ENCODE peak calls at places on chromosome 16, in seven cellular contexts. K, Q, A, H, I, Z and J are unnamed samples. For H3K9me3, the result is how much of the 10 kb centered on the place peaks cover.

GRCh38 chr16:71258371-71258770 is 27.8 kb upstream of the HYDIN start:
- DNase-seq in H (no peak), Z (no peak), A (no peak), I (no peak), Q (no peak), K (no peak), J (no peak)

GRCh38 chr16:60682219-60682618 is 1354.0 kb downstream of the CDH8 start:
- DNase-seq in Z (no peak), Q (no peak), H (no peak), K (no peak), A (no peak), I (no peak), J (no peak)

GRCh38 chr16:75252946-75253911 is 1.8 kb upstream of the BCAR1 start:
- DNase-seq in I (peak), K (no peak), Q (peak), H (no peak), A (peak), Z (peak), J (no peak)

GRCh38 chr16:71565812-71566700 is 10.8 kb downstream of the TAT start:
- DNase-seq in Q (no peak), A (no peak), H (no peak), Z (no peak), K (no peak), I (no peak), J (no peak)

GRCh38 chr16:77564791-77565390 is 130.1 kb upstream of the ADAMTS18 start:
- DNase-seq in Q (no peak), A (no peak), Z (peak), H (no peak), I (no peak), K (no peak), J (no peak)

GRCh38 chr16:84086357-84086756 is 30.4 kb downstream of the MBTPS1 start:
- DNase-seq in H (no peak), Q (no peak), I (no peak), A (no peak), K (peak), Z (no peak), J (no peak)

GRCh38 chr16:83400234-83400633 is 407.5 kb upstream of the HSBP1 start:
- DNase-seq in H (no peak), I (no peak), Q (no peak), Z (no peak), K (no peak), A (no peak), J (no peak)

GRCh38 chr16:14384745-14385144 is 245.3 kb downstream of the PARN start:
- DNase-seq in A (no peak), Q (no peak), H (no peak), K (no peak), I (no peak), Z (no peak), J (no peak)

GRCh38 chr16:72829846-72830620 is 217.9 kb downstream of the ZFHX3 start:
- DNase-seq in I (no peak), A (no peak), K (no peak), Q (no peak), H (no peak), Z (peak), J (no peak)

GRCh38 chr16:27291722-27292240 is 22.0 kb upstream of the IL4R start:
- DNase-seq in K (no peak), I (no peak), Q (no peak), H (no peak), A (no peak), Z (no peak), J (no peak)

GRCh38 chr16:14302031-14302398 is 230.9 kb downstream of the MRTFB start:
- DNase-seq in I (peak), Q (no peak), A (peak), Z (no peak), K (peak), H (peak), J (no peak)

GRCh38 chr16:84514295-84514873 is 9.9 kb upstream of the MEAK7 start:
- DNase-seq in I (no peak), Z (no peak), A (peak), H (no peak), K (no peak), Q (no peak), J (no peak)

GRCh38 chr16:50667497-50668367 is 13.4 kb downstream of the SNX20 start:
- DNase-seq in I (no peak), A (no peak), Z (no peak), K (no peak), Q (no peak), H (peak), J (no peak)

GRCh38 chr16:64809876-64810629 is 311.8 kb downstream of the CDH11 start:
- DNase-seq in K (no peak), Z (no peak), I (no peak), Q (no peak), H (no peak), A (no peak), J (no peak)

GRCh38 chr16:53625221-53625620 is 78.4 kb downstream of the RPGRIP1L start:
- DNase-seq in Z (no peak), K (no peak), I (no peak), A (no peak), H (no peak), Q (no peak), J (no peak)

GRCh38 chr16:75486014-75486404 is 9.2 kb downstream of the CHST6 start:
- DNase-seq in H (peak), A (no peak), I (no peak), Q (no peak), K (no peak), Z (no peak), J (no peak)

GRCh38 chr16:22027633-22028032 is 19.7 kb downstream of the MOSMO start:
- DNase-seq in I (no peak), A (no peak), Q (no peak), Z (no peak), H (no peak), K (no peak), J (no peak)

GRCh38 chr16:50265260-50265659 is 1.1 kb upstream of the ADCY7 start:
- DNase-seq in Z (no peak), I (peak), H (peak), Q (no peak), K (no peak), A (no peak), J (no peak)

GRCh38 chr16:24980077-24980793 is 34.9 kb downstream of the ARHGAP17 start:
- DNase-seq in A (no peak), Q (no peak), I (no peak), H (no peak), Z (peak), K (peak), J (no peak)

GRCh38 chr16:87414251-87414680 is 22.1 kb downstream of the MAP1LC3B start:
- DNase-seq in K (no peak), H (no peak), Q (no peak), Z (no peak), A (peak), I (peak), J (no peak)

GRCh38 chr16:6081320-6081976 is 983.9 kb upstream of the EEF2KMT start:
- DNase-seq in A (no peak), Z (peak), Q (peak), H (no peak), K (peak), I (no peak), J (no peak)

GRCh38 chr16:82037251-82037650 is 2.2 kb downstream of the HSD17B2 start:
- DNase-seq in H (no peak), I (no peak), K (no peak), Z (peak), Q (peak), A (no peak), J (no peak)

GRCh38 chr16:15494231-15494630 is 59.8 kb downstream of the BMERB1 start:
- DNase-seq in Q (no peak), H (no peak), I (no peak), K (no peak), A (no peak), Z (peak), J (no peak)

GRCh38 chr16:24478401-24478800 is 61.0 kb upstream of the RBBP6 start:
- DNase-seq in H (no peak), A (no peak), Z (no peak), K (no peak), Q (peak), I (no peak), J (no peak)

GRCh38 chr16:78749745-78750268 is 650.4 kb downstream of the WWOX start:
- DNase-seq in A (no peak), K (no peak), Q (no peak), H (no peak), Z (no peak), I (no peak), J (no peak)

GRCh38 chr16:75486666-75487313 is 8.5 kb downstream of the CHST6 start:
- DNase-seq in I (no peak), K (no peak), A (no peak), Z (no peak), Q (no peak), H (no peak), J (no peak)

GRCh38 chr16:27819881-27820610 is 243.5 kb downstream of the GSG1L start:
- DNase-seq in Q (no peak), H (peak), K (no peak), Z (no peak), I (no peak), A (no peak), J (no peak)

GRCh38 chr16:79599837-79600635 is 501 bp downstream of the MAF start:
- DNase-seq in A (peak), Q (peak), H (peak), K (peak), Z (peak), I (peak), J (no peak)

GRCh38 chr16:2866422-2866821 is 8.5 kb upstream of the PRSS22 start:
- DNase-seq in H (no peak), Q (no peak), A (no peak), Z (no peak), K (no peak), I (peak), J (no peak)

GRCh38 chr16:24635900-24636610 is 93.4 kb upstream of the TNRC6A start:
- DNase-seq in Z (peak), Q (peak), I (peak), K (peak), A (peak), H (peak), J (peak)

GRCh38 chr16:84614075-84614474 is 3.8 kb downstream of the COTL1 start:
- DNase-seq in K (no peak), Z (no peak), Q (no peak), A (peak), H (no peak), I (no peak), J (no peak)

GRCh38 chr16:58644765-58645487 is 15.3 kb upstream of the CNOT1 start:
- DNase-seq in A (no peak), I (peak), K (no peak), Z (no peak), H (no peak), Q (no peak), J (no peak)

GRCh38 chr16:81873843-81874752 is 95.0 kb downstream of the PLCG2 start:
- DNase-seq in Q (peak), Z (peak), I (no peak), K (peak), H (peak), A (no peak), J (no peak)

DNA sequence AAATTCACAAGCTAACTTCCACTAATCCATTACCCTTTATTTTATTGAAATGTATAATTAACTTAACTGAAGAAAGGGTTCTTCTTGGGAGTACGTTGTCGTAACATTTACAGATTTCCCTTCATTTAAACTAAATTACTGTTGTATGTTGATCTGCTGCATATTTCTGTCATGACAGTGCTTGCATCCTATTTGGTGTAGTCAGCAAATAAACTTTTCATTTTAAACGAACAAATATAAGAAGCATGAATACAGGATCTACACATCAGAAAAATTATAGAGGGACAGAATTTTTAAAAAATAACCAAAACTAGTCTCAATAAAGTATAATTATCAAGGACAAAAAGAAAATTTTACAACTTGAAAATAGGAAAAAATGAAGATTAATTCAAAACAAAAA is 66.5 kb upstream of the ZNF267 start:
- DNase-seq in I (no peak), Z (no peak), H (no peak), Q (no peak), A (no peak), K (no peak), J (no peak)
- H3K9me3 ChIP-seq in I (under half), Z (under half), H (under half), Q (under half), A (under half), K (under half), J (under half)

GRCh38 chr16:10123141-10123540 is 59.1 kb downstream of the GRIN2A start:
- DNase-seq in A (no peak), Z (peak), K (no peak), I (no peak), H (no peak), Q (no peak), J (no peak)

GRCh38 chr16:10121496-10121895 is 60.7 kb downstream of the GRIN2A start:
- DNase-seq in A (no peak), Q (no peak), I (no peak), K (no peak), Z (peak), H (no peak), J (no peak)

GRCh38 chr16:10122546-10122945 is 59.7 kb downstream of the GRIN2A start:
- DNase-seq in A (no peak), Z (no peak), I (no peak), K (no peak), H (no peak), Q (no peak), J (no peak)

GRCh38 chr16:10120953-10121352 is 61.3 kb downstream of the GRIN2A start:
- DNase-seq in K (no peak), A (no peak), I (no peak), Q (no peak), Z (peak), H (no peak), J (no peak)

GRCh38 chr16:10122026-10122425 is 60.2 kb downstream of the GRIN2A start:
- DNase-seq in Z (peak), K (no peak), I (no peak), Q (no peak), H (no peak), A (no peak), J (no peak)
- H3K27ac ChIP-seq in Z (peak), K (no peak), I (peak), Q (no peak), H (peak), A (no peak), J (no peak)

DNA sequence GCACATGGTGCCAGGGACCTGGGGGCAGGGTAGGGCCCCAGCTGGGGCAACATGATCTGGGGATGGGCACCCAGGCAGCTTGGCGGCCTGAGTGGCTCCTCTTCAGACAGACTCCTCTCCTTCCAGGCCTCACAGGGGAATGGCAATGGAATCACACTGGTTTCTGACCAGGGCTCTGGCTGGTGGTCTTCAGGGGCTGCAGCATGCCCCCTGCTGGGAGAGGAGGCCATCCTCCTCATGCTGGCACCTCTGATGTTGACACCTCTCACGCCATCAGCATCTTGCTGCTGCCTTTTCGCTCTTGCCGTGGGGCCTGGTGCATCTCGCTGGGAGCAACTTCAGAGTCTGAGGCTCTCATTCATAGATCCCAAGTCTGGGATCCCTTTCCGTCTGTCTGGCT is 11.2 kb upstream of the GFOD2 start:
- DNase-seq in A (no peak), Z (no peak), Q (no peak), K (no peak), H (no peak), I (no peak), J (no peak)
- TF ChIP-seq CTCF in A (no peak), Z (no peak), Q (no peak), K (no peak), H (no peak), I (no peak), J (no peak)

GRCh38 chr16:1640261-1640956 is 28.2 kb downstream of the CRAMP1 start:
- DNase-seq in I (no peak), Q (no peak), K (no peak), H (no peak), Z (no peak), A (no peak), J (no peak)
- H3K9me3 ChIP-seq in I (under half), Q (under half), K (under half), H (under half), Z (under half), A (under half), J (under half)

GRCh38 chr16:85716016-85716679 is 27.4 kb upstream of the GINS2 start:
- DNase-seq in Q (no peak), I (no peak), K (no peak), H (no peak), A (no peak), Z (no peak), J (no peak)
- H3K27ac ChIP-seq in Q (peak), I (no peak), K (no peak), H (no peak), A (no peak), Z (no peak), J (no peak)